ENCODE peak calls at places on chromosomes 2 and 18, in seven cellular contexts. L is HCT116, X is SK-N-SH, S is K562, C is Panc1, N is GM12878, Q is HepG2. G is an unnamed sample.

GRCh38 chr2:109185801-109186570 is 57.0 kb downstream of the SH3RF3 start:
- DNase-seq in Q (no peak), C (no peak), N (no peak), S (no peak), X (no peak), L (no peak), G (no peak)

GRCh38 chr2:223591596-223591995 is 10.6 kb downstream of the SCG2 start:
- DNase-seq in X (no peak), L (no peak), C (no peak), Q (no peak), S (no peak), N (no peak), G (no peak)

GRCh38 chr2:47471429-47472116 is 68.6 kb downstream of the MSH2 start:
- DNase-seq in C (no peak), X (no peak), S (no peak), N (no peak), Q (no peak), L (no peak), G (no peak)

GRCh38 chr18:8890957-8891464 is 185.7 kb downstream of the MTCL1 start:
- DNase-seq in L (peak), N (no peak), S (peak), X (no peak), C (peak), Q (peak), G (no peak)

GRCh38 chr2:1605659-1606400 is 138.5 kb downstream of the PXDN start:
- DNase-seq in S (no peak), X (peak), N (no peak), C (no peak), L (no peak), Q (no peak), G (peak)

GRCh38 chr2:55419236-55419513 is 481 bp downstream of the CCDC88A start:
- DNase-seq in Q (no peak), X (peak), N (no peak), L (no peak), S (peak), C (no peak), G (no peak)

GRCh38 chr2:75276093-75277055 is 77.1 kb upstream of the TACR1 start:
- DNase-seq in S (no peak), N (no peak), L (no peak), X (no peak), Q (peak), C (no peak), G (no peak)

GRCh38 chr2:74843371-74844298 is 9.7 kb downstream of the HK2 start:
- DNase-seq in C (no peak), N (peak), X (no peak), L (no peak), S (no peak), Q (peak), G (no peak)

GRCh38 chr18:59646228-59646945 is 50.8 kb downstream of the CCBE1 start:
- DNase-seq in Q (no peak), N (no peak), S (peak), L (no peak), X (no peak), C (no peak), G (no peak)

GRCh38 chr18:58559427-58560186 is 69.3 kb downstream of the ALPK2 start:
- DNase-seq in Q (no peak), N (no peak), C (no peak), L (no peak), X (no peak), S (no peak), G (no peak)

GRCh38 chr2:14567561-14567960 is 65.0 kb upstream of the LRATD1 start:
- DNase-seq in S (no peak), L (no peak), C (no peak), X (no peak), N (no peak), Q (no peak), G (no peak)

GRCh38 chr2:232876978-232877441 is 6.9 kb downstream of the SNORC start:
- DNase-seq in L (no peak), S (no peak), Q (no peak), X (no peak), C (no peak), N (no peak), G (no peak)

DNA sequence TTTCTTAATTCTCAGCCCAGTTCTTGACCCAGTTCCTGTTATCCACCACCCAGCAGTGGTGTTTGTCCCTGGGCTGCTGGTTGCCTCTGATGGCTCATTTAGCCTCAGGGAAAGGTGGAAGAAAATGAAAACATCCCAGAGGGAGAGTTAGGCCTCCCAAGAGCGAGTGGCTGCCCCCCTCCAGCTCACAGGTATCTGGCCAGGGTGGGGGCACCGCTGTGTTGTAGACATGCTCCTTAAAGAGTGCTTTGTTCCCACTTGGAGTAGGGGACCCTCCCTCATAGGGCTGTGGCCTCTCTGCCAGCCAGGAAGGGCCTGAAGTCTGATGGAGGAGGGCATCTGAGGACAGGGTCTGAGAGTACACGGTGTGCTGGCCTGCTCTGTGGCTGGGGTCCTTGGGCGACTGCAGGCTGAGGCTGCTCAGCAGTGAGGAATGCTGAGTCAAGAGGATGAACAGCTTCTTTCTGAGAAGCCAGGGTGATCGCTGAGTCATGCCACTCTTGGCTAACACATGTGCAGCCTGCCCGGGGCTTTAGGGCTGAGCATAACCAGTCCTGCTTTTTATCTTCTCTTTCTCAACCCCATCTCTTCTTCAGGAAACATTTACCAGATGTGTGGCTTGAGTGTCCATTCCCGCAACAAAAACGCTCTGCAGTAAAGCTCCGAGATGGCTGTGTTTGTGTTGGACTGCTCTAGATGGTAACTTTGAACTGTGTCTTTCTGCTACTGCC is 72.4 kb downstream of the IL1R2 start:
- DNase-seq in C (peak), N (no peak), Q (peak), S (peak), L (peak), X (peak), G (no peak)
- TF ChIP-seq SIN3A in C (no peak), N (no peak), Q (peak), S (peak), L (no peak), X (peak), G (no peak)

GRCh38 chr2:119820275-119820674 is 60.6 kb downstream of the PTPN4 start:
- DNase-seq in Q (no peak), L (no peak), S (no peak), N (no peak), X (peak), C (no peak), G (no peak)
- TF ChIP-seq SIN3A in Q (no peak), L (no peak), S (no peak), N (no peak), X (peak), C (no peak), G (no peak)

DNA sequence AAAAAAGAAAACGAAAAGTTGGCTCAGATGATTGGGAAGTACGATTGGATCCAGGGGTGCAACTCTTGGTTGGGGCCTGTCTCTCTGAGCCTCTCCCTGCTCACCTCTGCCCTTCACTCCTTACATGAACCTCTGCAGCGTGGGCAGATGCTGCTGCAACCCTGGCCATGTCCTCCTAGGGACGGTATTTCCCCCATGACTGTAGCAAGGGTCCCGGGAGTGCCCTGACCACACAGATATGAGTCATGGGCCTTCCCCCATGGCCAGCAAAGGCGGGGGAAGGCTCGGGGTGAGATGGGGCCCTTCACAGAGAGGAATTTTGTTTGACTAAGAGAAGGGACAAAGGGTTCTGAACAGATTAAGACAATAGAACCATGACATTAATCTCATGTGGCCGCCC is 129.0 kb downstream of the NCK2 start:
- DNase-seq in S (peak), L (no peak), X (no peak), C (no peak), Q (peak), N (peak), G (no peak)
- TF ChIP-seq SIN3A in S (no peak), L (no peak), X (no peak), C (no peak), Q (no peak), N (no peak), G (no peak)

GRCh38 chr18:68034293-68034692 is 517.8 kb upstream of the DSEL start:
- DNase-seq in C (no peak), S (no peak), X (peak), Q (no peak), L (no peak), N (no peak), G (no peak)

GRCh38 chr18:68041327-68041726 is 524.8 kb upstream of the DSEL start:
- DNase-seq in S (no peak), Q (no peak), N (no peak), L (no peak), C (no peak), X (no peak), G (no peak)

GRCh38 chr18:68040198-68040597 is 523.7 kb upstream of the DSEL start:
- DNase-seq in C (no peak), N (no peak), L (no peak), S (no peak), Q (no peak), X (no peak), G (no peak)

GRCh38 chr18:68033466-68033865 is 516.9 kb upstream of the DSEL start:
- DNase-seq in S (no peak), C (no peak), Q (no peak), L (no peak), X (no peak), N (no peak), G (no peak)

GRCh38 chr18:68035709-68036522 is 519.4 kb upstream of the DSEL start:
- DNase-seq in Q (no peak), L (no peak), C (no peak), S (no peak), N (no peak), X (no peak), G (no peak)
- TF ChIP-seq SIN3A in Q (no peak), L (no peak), C (no peak), S (no peak), N (no peak), X (no peak), G (no peak)

GRCh38 chr2:97869722-97870346 is 125.9 kb downstream of the TMEM131 start:
- DNase-seq in C (no peak), S (no peak), L (no peak), X (no peak), Q (no peak), N (no peak), G (no peak)

GRCh38 chr2:97863829-97864228 is 131.9 kb downstream of the TMEM131 start:
- DNase-seq in L (no peak), S (no peak), Q (no peak), C (no peak), X (no peak), N (no peak), G (no peak)

GRCh38 chr2:97870396-97870843 is 125.3 kb downstream of the TMEM131 start:
- DNase-seq in N (peak), C (peak), S (peak), L (peak), Q (peak), X (no peak), G (no peak)

GRCh38 chr2:97871096-97871780 is 124.5 kb downstream of the TMEM131 start:
- DNase-seq in L (peak), X (no peak), N (no peak), Q (peak), S (peak), C (no peak), G (no peak)

GRCh38 chr2:97868986-97869721 is 126.6 kb downstream of the TMEM131 start:
- DNase-seq in S (peak), C (peak), X (no peak), L (peak), Q (peak), N (no peak), G (no peak)
- TF ChIP-seq SIN3A in S (no peak), C (peak), X (peak), L (peak), Q (no peak), N (no peak), G (no peak)

GRCh38 chr2:235594041-235594440 is 100.2 kb downstream of the AGAP1 start:
- DNase-seq in X (peak), Q (peak), L (peak), N (no peak), S (peak), C (peak), G (no peak)
- TF ChIP-seq SIN3A in X (no peak), Q (no peak), L (no peak), N (no peak), S (no peak), C (no peak), G (no peak)

G was measured in H1.